ENCODE peak calls at places on chromosomes 16 and 17, in nine cellular contexts. Z, D, F, L, N, U, A, B and J are unnamed samples.

GRCh38 chr17:42287305-42288077 is 807 bp upstream of the STAT5A start:
- DNase-seq in L (peak; percentile 87), B (no peak), F (peak; percentile 63), U (no peak), Z (no peak), D (peak; percentile 86), N (peak; percentile 55), A (no peak), J (no peak)

GRCh38 chr16:4713663-4714501 is 20.2 kb downstream of the ANKS3 start:
- DNase-seq in D (no peak), N (no peak), F (no peak), B (no peak), U (no peak), A (no peak), L (no peak), Z (no peak), J (no peak)

GRCh38 chr17:49557204-49558024 is 18.3 kb upstream of the NXPH3 start:
- DNase-seq in A (no peak), Z (peak; percentile 74), N (peak; percentile 19), D (peak; percentile 43), U (peak; percentile 54), F (peak; percentile 64), B (peak; percentile 67), L (peak; percentile 36), J (peak; percentile 71)

GRCh38 chr16:55552621-55553020 is 13.9 kb upstream of the CAPNS2 start:
- DNase-seq in D (no peak), Z (peak; percentile 15), A (no peak), N (no peak), B (peak; percentile 83), L (no peak), F (no peak), U (no peak), J (no peak)

GRCh38 chr17:62718420-62718819 is 89.7 kb downstream of the MARCHF10 start:
- DNase-seq in A (no peak), L (no peak), B (peak; percentile 86), Z (peak; percentile 86), D (no peak), N (peak; percentile 18), F (no peak), U (no peak), J (no peak)

GRCh38 chr17:54900457-54901229 is at the start of gene TOM1L1:
- DNase-seq in B (peak; percentile 63), F (peak; percentile 24), Z (peak; percentile 74), N (peak; percentile 21), A (no peak), D (peak; percentile 79), L (no peak), U (peak; percentile 83), J (peak; percentile 91)

GRCh38 chr17:73872816-73873215 is 228.6 kb upstream of the SDK2 start:
- DNase-seq in L (no peak), Z (no peak), U (no peak), B (no peak), D (no peak), F (no peak), N (no peak), A (no peak), J (no peak)

GRCh38 chr16:69267633-69268032 is 43.5 kb upstream of the VPS4A start:
- DNase-seq in N (no peak), B (no peak), U (no peak), A (no peak), Z (no peak), F (no peak), L (no peak), D (no peak), J (no peak)

GRCh38 chr16:67179421-67180080 is 4.2 kb downstream of the MATCAP1 start:
- DNase-seq in A (no peak), L (no peak), B (no peak), F (no peak), Z (no peak), U (no peak), D (no peak), N (no peak), J (no peak)

GRCh38 chr16:84340305-84341040 is 27.9 kb upstream of the ATP2C2 start:
- DNase-seq in U (no peak), A (no peak), L (no peak), B (peak; percentile 2), N (no peak), D (no peak), Z (no peak), F (no peak), J (no peak)

GRCh38 chr17:40373324-40373723 is 8.8 kb upstream of the GJD3 start:
- DNase-seq in U (no peak), L (no peak), F (peak; percentile 18), A (no peak), Z (no peak), B (peak; percentile 97), D (no peak), N (no peak), J (no peak)

GRCh38 chr17:64687959-64688358 is 25.9 kb upstream of the SMURF2 start:
- DNase-seq in Z (no peak), N (no peak), D (no peak), F (no peak), U (no peak), L (no peak), B (peak; percentile 78), A (no peak), J (no peak)

GRCh38 chr16:72311426-72311825 is 139.5 kb upstream of the PMFBP1 start:
- DNase-seq in F (no peak), B (no peak), D (no peak), A (no peak), L (no peak), Z (no peak), U (no peak), N (no peak), J (no peak)

GRCh38 chr16:53091508-53092211 is 36.9 kb downstream of the CHD9 start:
- DNase-seq in N (no peak), B (peak; percentile 90), A (no peak), F (peak; percentile 62), U (no peak), L (no peak), Z (no peak), D (peak; percentile 79), J (peak; percentile 11)

GRCh38 chr16:10876799-10877341 is at the start of gene CIITA:
- DNase-seq in N (peak; percentile 31), A (peak; percentile 43), Z (peak; percentile 50), B (peak; percentile 66), D (peak; percentile 94), L (peak; percentile 92), F (peak; percentile 86), U (no peak), J (peak; percentile 26)

GRCh38 chr16:81796585-81797346 is 17.7 kb downstream of the PLCG2 start:
- DNase-seq in U (no peak), A (no peak), N (no peak), Z (no peak), B (no peak), L (no peak), F (no peak), D (no peak), J (no peak)

GRCh38 chr16:69532761-69533459 is 32.9 kb upstream of the NFAT5 start:
- DNase-seq in N (no peak), Z (no peak), A (no peak), L (no peak), D (no peak), B (no peak), U (no peak), F (no peak), J (no peak)

GRCh38 chr16:24645739-24646645 is 83.5 kb upstream of the TNRC6A start:
- DNase-seq in B (peak; percentile 100), F (no peak), U (peak; percentile 92), A (no peak), L (no peak), D (no peak), Z (peak; percentile 86), N (no peak), J (no peak)

GRCh38 chr16:80029706-80030481 is 429.4 kb upstream of the MAF start:
- DNase-seq in D (no peak), F (no peak), A (no peak), Z (no peak), U (no peak), N (no peak), L (no peak), B (no peak), J (no peak)

GRCh38 chr17:75152971-75153853 is 1.1 kb downstream of the JPT1 start:
- DNase-seq in Z (peak; percentile 58), L (peak; percentile 80), B (peak; percentile 39), U (no peak), F (peak; percentile 54), A (no peak), D (no peak), N (peak; percentile 11), J (peak; percentile 75)

GRCh38 chr16:8623634-8624033 is 2.1 kb downstream of the METTL22 start:
- DNase-seq in B (peak; percentile 46), L (no peak), D (no peak), N (no peak), Z (no peak), U (no peak), A (no peak), F (no peak), J (no peak)

GRCh38 chr16:88705076-88705684 is 1.0 kb downstream of the RNF166 start:
- DNase-seq in L (peak; percentile 86), F (no peak), U (no peak), N (no peak), Z (no peak), A (no peak), D (peak; percentile 81), B (peak; percentile 34), J (no peak)